ENCODE peak calls at places on chromosomes 3 and 15, in six cellular contexts. One of them, this sample, is unnamed.

GRCh38 chr3:170414202-170414663 is 4.4 kb upstream of the CLDN11 start:
- DNase-seq in HCT116: peak
- DNase-seq in right lobe of liver: no peak
- DNase-seq in uterus: peak
- DNase-seq in GM12891: no peak
- DNase-seq in transverse colon: no peak
- DNase-seq in this sample: peak

GRCh38 chr3:127987309-127987995 is 64.8 kb upstream of the SEC61A1 start:
- DNase-seq in HCT116: no peak
- DNase-seq in right lobe of liver: no peak
- DNase-seq in uterus: no peak
- DNase-seq in GM12891: no peak
- DNase-seq in transverse colon: no peak
- DNase-seq in this sample: no peak

GRCh38 chr3:34212671-34213070 is 414.2 kb downstream of the PDCD6IP start:
- DNase-seq in HCT116: no peak
- DNase-seq in right lobe of liver: no peak
- DNase-seq in uterus: no peak
- DNase-seq in GM12891: no peak
- DNase-seq in transverse colon: no peak
- DNase-seq in this sample: no peak

GRCh38 chr3:84987709-84988504 is 29.1 kb downstream of the CADM2 start:
- DNase-seq in HCT116: no peak
- DNase-seq in right lobe of liver: no peak
- DNase-seq in uterus: no peak
- DNase-seq in GM12891: no peak
- DNase-seq in transverse colon: no peak
- DNase-seq in this sample: no peak

GRCh38 chr15:39997031-39997430 is 42.0 kb downstream of the SRP14 start:
- DNase-seq in HCT116: no peak
- DNase-seq in right lobe of liver: no peak
- DNase-seq in uterus: no peak
- DNase-seq in GM12891: no peak
- DNase-seq in transverse colon: no peak
- DNase-seq in this sample: no peak

GRCh38 chr3:196778755-196779154 is 39.1 kb downstream of the PAK2 start:
- DNase-seq in HCT116: no peak
- DNase-seq in right lobe of liver: no peak
- DNase-seq in uterus: no peak
- DNase-seq in GM12891: no peak
- DNase-seq in transverse colon: no peak
- DNase-seq in this sample: no peak

GRCh38 chr15:69757186-69757585 is 304.6 kb downstream of the RPLP1 start:
- DNase-seq in HCT116: no peak
- DNase-seq in right lobe of liver: no peak
- DNase-seq in uterus: no peak
- DNase-seq in GM12891: no peak
- DNase-seq in transverse colon: no peak
- DNase-seq in this sample: no peak

GRCh38 chr3:62144482-62144881 is 228.9 kb downstream of the FEZF2 start:
- DNase-seq in HCT116: no peak
- DNase-seq in right lobe of liver: no peak
- DNase-seq in uterus: no peak
- DNase-seq in GM12891: no peak
- DNase-seq in transverse colon: no peak
- DNase-seq in this sample: no peak

GRCh38 chr3:189260556-189261493 is 89.1 kb downstream of the TPRG1 start:
- DNase-seq in HCT116: no peak
- DNase-seq in right lobe of liver: no peak
- DNase-seq in uterus: peak
- DNase-seq in GM12891: no peak
- DNase-seq in transverse colon: no peak
- DNase-seq in this sample: no peak

GRCh38 chr3:169075710-169076109 is 587.8 kb downstream of the MECOM start:
- DNase-seq in HCT116: no peak
- DNase-seq in right lobe of liver: no peak
- DNase-seq in uterus: no peak
- DNase-seq in GM12891: no peak
- DNase-seq in transverse colon: no peak
- DNase-seq in this sample: no peak

GRCh38 chr3:99384596-99384995 is 253.8 kb upstream of the COL8A1 start:
- DNase-seq in HCT116: no peak
- DNase-seq in right lobe of liver: no peak
- DNase-seq in uterus: no peak
- DNase-seq in GM12891: no peak
- DNase-seq in transverse colon: no peak
- DNase-seq in this sample: no peak

GRCh38 chr3:186854146-186854545 is 11.6 kb downstream of the ADIPOQ start:
- DNase-seq in HCT116: no peak
- DNase-seq in right lobe of liver: no peak
- DNase-seq in uterus: no peak
- DNase-seq in GM12891: no peak
- DNase-seq in transverse colon: no peak
- DNase-seq in this sample: no peak

GRCh38 chr3:123312331-123313265 is 110.9 kb downstream of the SEC22A start:
- DNase-seq in HCT116: no peak
- DNase-seq in right lobe of liver: no peak
- DNase-seq in uterus: no peak
- DNase-seq in GM12891: no peak
- DNase-seq in transverse colon: no peak
- DNase-seq in this sample: no peak

GRCh38 chr3:14413381-14414071 is 11.1 kb downstream of the SLC6A6 start:
- DNase-seq in HCT116: no peak
- DNase-seq in right lobe of liver: no peak
- DNase-seq in uterus: no peak
- DNase-seq in GM12891: no peak
- DNase-seq in transverse colon: no peak
- DNase-seq in this sample: no peak

GRCh38 chr15:59329570-59330350 is 42.9 kb downstream of the MYO1E start:
- DNase-seq in HCT116: peak
- DNase-seq in right lobe of liver: no peak
- DNase-seq in uterus: no peak
- DNase-seq in GM12891: no peak
- DNase-seq in transverse colon: no peak
- DNase-seq in this sample: no peak

GRCh38 chr3:124351430-124352142 is 359.7 kb upstream of the ROPN1 start:
- DNase-seq in HCT116: peak
- DNase-seq in right lobe of liver: no peak
- DNase-seq in uterus: no peak
- DNase-seq in GM12891: peak
- DNase-seq in transverse colon: no peak
- DNase-seq in this sample: peak

GRCh38 chr3:11373645-11374044 is 101.4 kb downstream of the ATG7 start:
- DNase-seq in HCT116: no peak
- DNase-seq in right lobe of liver: no peak
- DNase-seq in uterus: no peak
- DNase-seq in GM12891: no peak
- DNase-seq in transverse colon: no peak
- DNase-seq in this sample: no peak

GRCh38 chr3:58404396-58404795 is 29.2 kb downstream of the PDHB start:
- DNase-seq in HCT116: no peak
- DNase-seq in right lobe of liver: no peak
- DNase-seq in uterus: no peak
- DNase-seq in GM12891: no peak
- DNase-seq in transverse colon: no peak
- DNase-seq in this sample: no peak

GRCh38 chr15:58229297-58229768 is 91.2 kb downstream of the AQP9 start:
- DNase-seq in HCT116: no peak
- DNase-seq in right lobe of liver: no peak
- DNase-seq in uterus: no peak
- DNase-seq in GM12891: no peak
- DNase-seq in transverse colon: no peak
- DNase-seq in this sample: no peak

GRCh38 chr15:57302640-57303257 is 73.6 kb upstream of the CGNL1 start:
- DNase-seq in HCT116: no peak
- DNase-seq in right lobe of liver: no peak
- DNase-seq in uterus: no peak
- DNase-seq in GM12891: no peak
- DNase-seq in transverse colon: no peak
- DNase-seq in this sample: no peak

GRCh38 chr3:143307613-143308183 is 188.1 kb downstream of the CHST2 start:
- DNase-seq in HCT116: no peak
- DNase-seq in right lobe of liver: peak
- DNase-seq in uterus: no peak
- DNase-seq in GM12891: no peak
- DNase-seq in transverse colon: no peak
- DNase-seq in this sample: no peak

GRCh38 chr15:93105510-93105909 is 16.5 kb upstream of the RGMA start:
- DNase-seq in HCT116: no peak
- DNase-seq in right lobe of liver: no peak
- DNase-seq in uterus: no peak
- DNase-seq in GM12891: no peak
- DNase-seq in transverse colon: no peak
- DNase-seq in this sample: no peak

GRCh38 chr3:181711325-181712135 is at the start of gene SOX2:
- DNase-seq in HCT116: peak
- DNase-seq in right lobe of liver: peak
- DNase-seq in uterus: no peak
- DNase-seq in GM12891: peak
- DNase-seq in transverse colon: peak
- DNase-seq in this sample: peak
- TF ChIP-seq POLR2A in HCT116: no peak
- TF ChIP-seq POLR2A in right lobe of liver: no peak
- TF ChIP-seq POLR2A in uterus: no peak
- TF ChIP-seq POLR2A in GM12891: no peak
- TF ChIP-seq POLR2A in transverse colon: no peak
- TF ChIP-seq POLR2A in this sample: no peak

DNA sequence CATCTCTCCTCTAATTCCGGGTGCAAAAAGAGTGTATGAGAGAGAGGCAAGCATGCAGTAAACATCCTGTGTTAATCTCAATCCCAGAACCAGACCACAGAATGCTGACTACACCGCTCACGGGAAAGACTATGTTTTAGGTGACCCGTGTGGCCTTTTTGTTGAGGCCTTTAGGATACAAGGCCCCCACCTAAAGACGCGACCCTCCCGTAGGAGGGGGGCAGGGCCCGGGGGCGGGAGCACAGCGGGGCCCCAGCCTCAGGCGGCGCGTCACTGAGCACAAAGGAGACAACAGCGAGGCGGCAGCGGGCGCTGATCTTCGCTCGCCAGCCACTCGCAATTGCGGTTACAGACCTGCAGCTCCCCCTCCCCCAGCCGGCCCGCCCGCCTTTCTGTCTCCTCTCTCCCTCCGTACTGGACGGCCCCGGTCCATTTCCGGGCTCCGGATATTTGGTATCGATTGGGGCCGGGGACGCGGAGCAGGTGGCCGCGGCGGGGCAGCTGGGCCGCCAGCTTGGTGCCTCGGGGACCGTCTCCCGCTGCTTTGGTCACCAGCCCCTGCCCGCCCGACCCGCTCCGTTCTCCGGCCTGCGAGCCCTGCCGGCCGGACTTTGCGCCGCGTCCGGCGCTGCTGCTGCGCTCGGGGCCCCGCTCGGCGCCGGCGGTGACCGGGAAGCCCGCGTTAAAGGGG is at the start of gene CCDC50:
- DNase-seq in HCT116: no peak
- DNase-seq in right lobe of liver: peak
- DNase-seq in uterus: peak
- DNase-seq in GM12891: peak
- DNase-seq in transverse colon: peak
- DNase-seq in this sample: peak
- TF ChIP-seq POLR2A in HCT116: peak
- TF ChIP-seq POLR2A in right lobe of liver: peak
- TF ChIP-seq POLR2A in uterus: peak
- TF ChIP-seq POLR2A in GM12891: peak
- TF ChIP-seq POLR2A in transverse colon: peak
- TF ChIP-seq POLR2A in this sample: no peak

DNA sequence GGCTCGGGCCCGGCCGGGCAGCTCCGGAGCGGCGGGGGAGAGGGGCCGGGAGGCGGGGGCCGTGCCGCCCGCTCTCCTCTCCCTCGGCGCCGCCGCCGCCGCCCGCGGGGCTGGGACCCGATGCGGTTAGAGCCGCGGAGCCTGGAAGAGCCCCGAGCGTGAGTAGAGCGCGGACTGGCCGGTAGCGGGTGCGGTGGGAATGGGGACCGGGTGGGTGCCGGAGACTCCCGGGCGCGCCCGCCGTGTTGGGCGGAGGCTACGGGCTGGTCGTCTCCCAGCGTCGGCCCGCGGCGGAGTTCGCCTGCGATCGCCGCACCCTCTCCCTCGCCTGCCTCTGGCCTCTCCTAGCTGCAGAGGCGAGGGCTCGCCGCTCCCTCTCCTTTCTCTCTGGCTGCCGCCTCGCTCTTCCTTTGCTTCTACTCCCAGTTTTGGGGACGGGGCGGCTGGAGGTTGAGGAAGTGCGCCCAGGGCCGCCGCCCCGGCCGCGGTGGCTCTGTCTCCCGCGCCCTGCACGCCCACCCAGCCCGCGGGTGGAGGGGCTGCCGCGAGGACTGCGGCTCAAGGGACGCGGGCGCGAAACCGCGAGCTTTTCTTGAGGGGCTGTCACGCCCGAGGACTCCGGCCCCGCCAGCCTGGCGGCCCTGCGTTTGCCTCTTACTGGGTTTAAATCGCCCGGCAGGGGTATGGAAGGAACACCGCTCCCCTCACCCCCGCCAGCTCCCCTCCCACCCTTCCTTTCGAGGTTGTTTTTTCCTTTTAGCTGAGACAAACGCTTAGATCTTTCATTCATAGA is 485 bp downstream of the PIK3CA start:
- DNase-seq in HCT116: no peak
- DNase-seq in right lobe of liver: peak
- DNase-seq in uterus: peak
- DNase-seq in GM12891: peak
- DNase-seq in transverse colon: peak
- DNase-seq in this sample: peak
- TF ChIP-seq POLR2A in HCT116: no peak
- TF ChIP-seq POLR2A in right lobe of liver: no peak
- TF ChIP-seq POLR2A in uterus: no peak
- TF ChIP-seq POLR2A in GM12891: peak
- TF ChIP-seq POLR2A in transverse colon: peak
- TF ChIP-seq POLR2A in this sample: peak

GRCh38 chr3:9361691-9362388 is 1.0 kb upstream of the THUMPD3 start:
- DNase-seq in HCT116: no peak
- DNase-seq in right lobe of liver: no peak
- DNase-seq in uterus: no peak
- DNase-seq in GM12891: no peak
- DNase-seq in transverse colon: no peak
- DNase-seq in this sample: no peak
- TF ChIP-seq POLR2A in HCT116: no peak
- TF ChIP-seq POLR2A in right lobe of liver: no peak
- TF ChIP-seq POLR2A in uterus: no peak
- TF ChIP-seq POLR2A in GM12891: no peak
- TF ChIP-seq POLR2A in transverse colon: no peak
- TF ChIP-seq POLR2A in this sample: no peak